ENCODE peak calls at places on chromosomes 5 and 9, in six cellular contexts. N is CD8-positive, alpha-beta T cell; Q is epithelial cell of esophagus; J is astrocyte of the spinal cord; L is mammary epithelial cell; W is cardiac fibroblast. R is an unnamed sample.
A peak's percentile ranks its signal among the peaks of the same experiment; 100 is the strongest.

GRCh38 chr5:163894645-163895044 is 389.2 kb downstream of the MAT2B start:
- DNase-seq in N (no peak), Q (peak; percentile 87), J (peak; percentile 66), L (peak; percentile 64), W (peak; percentile 91), R (no peak)

GRCh38 chr9:136619742-136620440 is 42.8 kb upstream of the EGFL7 start:
- DNase-seq in N (no peak), Q (no peak), J (peak; percentile 27), L (no peak), W (peak; percentile 15), R (peak; percentile 19)

GRCh38 chr5:54049963-54050362 is 260.4 kb downstream of the ARL15 start:
- DNase-seq in N (no peak), Q (no peak), J (no peak), L (no peak), W (peak; percentile 52), R (no peak)

GRCh38 chr5:2887401-2888348 is 136.2 kb upstream of the IRX2 start:
- DNase-seq in N (no peak), Q (no peak), J (no peak), L (no peak), W (no peak), R (peak; percentile 32)

GRCh38 chr5:963673-964531 is 44.7 kb upstream of the NKD2 start:
- DNase-seq in N (peak; percentile 43), Q (no peak), J (no peak), L (no peak), W (peak; percentile 69), R (no peak)

GRCh38 chr9:105308448-105309412 is 64.3 kb downstream of the SLC44A1 start:
- DNase-seq in N (no peak), Q (no peak), J (no peak), L (no peak), W (no peak), R (no peak)

GRCh38 chr5:143880178-143880577 is 68.2 kb downstream of the HMHB1 start:
- DNase-seq in N (no peak), Q (no peak), J (peak; percentile 20), L (no peak), W (no peak), R (no peak)

GRCh38 chr9:77743381-77743780 is 95.3 kb upstream of the GNA14 start:
- DNase-seq in N (no peak), Q (no peak), J (peak; percentile 38), L (no peak), W (peak; percentile 31), R (no peak)

GRCh38 chr5:166166071-166166470 is 2125.4 kb upstream of the WWC1 start:
- DNase-seq in N (no peak), Q (no peak), J (no peak), L (no peak), W (no peak), R (no peak)

GRCh38 chr9:84123648-84124406 is 143.2 kb downstream of the RMI1 start:
- DNase-seq in N (no peak), Q (no peak), J (no peak), L (no peak), W (no peak), R (no peak)

GRCh38 chr9:126417684-126418083 is 91.1 kb downstream of the MVB12B start:
- DNase-seq in N (no peak), Q (no peak), J (no peak), L (no peak), W (no peak), R (no peak)

GRCh38 chr9:93619272-93619775 is 42.9 kb downstream of the PHF2 start:
- DNase-seq in N (no peak), Q (no peak), J (no peak), L (no peak), W (no peak), R (peak; percentile 26)

GRCh38 chr5:36744678-36745659 is 131.6 kb upstream of the NIPBL start:
- DNase-seq in N (peak; percentile 22), Q (peak; percentile 95), J (peak; percentile 62), L (peak; percentile 81), W (peak; percentile 54), R (peak; percentile 75)

GRCh38 chr5:167820266-167820988 is 471.0 kb upstream of the WWC1 start:
- DNase-seq in N (no peak), Q (peak; percentile 42), J (peak; percentile 41), L (peak; percentile 7), W (no peak), R (no peak)

GRCh38 chr5:27241564-27242257 is 203.3 kb upstream of the CDH9 start:
- DNase-seq in N (no peak), Q (peak; percentile 93), J (peak; percentile 97), L (peak; percentile 95), W (peak; percentile 96), R (no peak)

GRCh38 chr5:172769598-172770373 is 1.2 kb downstream of the DUSP1 start:
- DNase-seq in N (no peak), Q (no peak), J (peak; percentile 58), L (peak; percentile 12), W (peak; percentile 62), R (no peak)

GRCh38 chr5:103847060-103847459 is 284.5 kb upstream of the NUDT12 start:
- DNase-seq in N (no peak), Q (peak; percentile 61), J (peak; percentile 25), L (peak; percentile 62), W (peak; percentile 27), R (no peak)

GRCh38 chr9:114083693-114084092 is 5.6 kb upstream of the AMBP start:
- DNase-seq in N (no peak), Q (no peak), J (no peak), L (no peak), W (no peak), R (peak; percentile 33)

GRCh38 chr9:76419782-76420380 is 25.7 kb upstream of the RFK start:
- DNase-seq in N (no peak), Q (peak; percentile 53), J (no peak), L (no peak), W (peak; percentile 51), R (no peak)

GRCh38 chr5:144219869-144220268 is 49.2 kb downstream of the KCTD16 start:
- DNase-seq in N (no peak), Q (no peak), J (no peak), L (no peak), W (no peak), R (no peak)

GRCh38 chr5:140253985-140254384 is 48.9 kb downstream of the PFDN1 start:
- DNase-seq in N (no peak), Q (peak; percentile 83), J (no peak), L (peak; percentile 56), W (peak; percentile 40), R (no peak)

GRCh38 chr9:134962065-134962997 is 44.6 kb upstream of the FCN1 start:
- DNase-seq in N (no peak), Q (no peak), J (no peak), L (no peak), W (no peak), R (no peak)

GRCh38 chr9:106286249-106286648 is 576.7 kb upstream of the ZNF462 start:
- DNase-seq in N (no peak), Q (peak; percentile 47), J (peak; percentile 55), L (peak; percentile 27), W (no peak), R (no peak)

GRCh38 chr9:114284316-114285060 is 38.4 kb upstream of the ORM1 start:
- DNase-seq in N (no peak), Q (peak; percentile 19), J (no peak), L (no peak), W (no peak), R (no peak)

GRCh38 chr9:3441197-3441816 is 84.5 kb downstream of the RFX3 start:
- DNase-seq in N (peak; percentile 38), Q (peak; percentile 81), J (peak; percentile 75), L (peak; percentile 45), W (peak; percentile 86), R (no peak)

GRCh38 chr9:19154135-19154612 is 26.9 kb upstream of the PLIN2 start:
- DNase-seq in N (no peak), Q (peak; percentile 27), J (peak; percentile 71), L (peak; percentile 52), W (peak; percentile 92), R (no peak)
- TF ChIP-seq CTCF in N (no peak), Q (no peak), J (no peak), L (no peak), W (no peak), R (no peak)

DNA sequence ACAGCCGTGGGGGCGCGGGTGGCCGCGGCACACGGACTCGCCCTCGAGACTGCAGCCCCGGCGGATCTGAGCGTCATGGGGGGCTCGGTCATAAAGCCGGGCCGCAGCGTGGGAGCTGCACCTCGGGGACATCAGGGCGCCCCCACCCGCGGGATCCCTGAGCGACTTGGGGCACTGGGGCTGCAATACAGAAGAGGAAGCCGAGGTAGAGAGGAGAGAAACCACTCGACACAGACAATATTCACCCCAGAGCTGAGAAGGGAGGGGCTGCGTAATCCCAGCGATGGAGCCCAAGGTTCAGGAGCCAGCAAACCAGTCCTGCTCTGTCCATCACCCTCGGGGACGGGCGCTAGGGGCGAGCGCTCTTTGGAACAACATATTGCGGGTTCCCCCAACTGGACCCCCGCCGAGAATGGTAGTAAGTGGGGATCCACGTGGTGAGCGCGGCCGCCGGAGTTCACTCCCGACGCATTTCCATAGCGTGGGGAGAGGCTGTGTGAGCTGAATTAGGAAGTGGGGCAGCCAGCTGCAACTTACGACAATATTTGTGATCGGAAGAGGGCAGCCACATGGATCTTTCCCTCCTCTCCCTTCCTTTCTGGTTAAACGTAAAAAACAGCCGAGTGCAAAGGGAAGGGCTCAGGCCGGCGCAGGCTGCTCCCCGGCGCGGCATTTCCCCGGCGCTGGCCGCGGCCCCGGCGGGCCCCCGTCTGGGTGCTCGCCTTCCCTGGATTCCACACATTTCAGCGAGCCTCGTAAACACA is 9.9 kb downstream of the PTCH1 start:
- DNase-seq in N (peak; percentile 51), Q (peak; percentile 75), J (peak; percentile 73), L (peak; percentile 67), W (peak; percentile 79), R (no peak)
- TF ChIP-seq CTCF in N (no peak), Q (peak; percentile 5), J (no peak), L (no peak), W (no peak), R (no peak)

GRCh38 chr5:146425023-146425422 is 22.1 kb upstream of the TCERG1 start:
- DNase-seq in N (no peak), Q (no peak), J (no peak), L (no peak), W (no peak), R (no peak)

GRCh38 chr5:146428658-146429057 is 18.5 kb upstream of the TCERG1 start:
- DNase-seq in N (no peak), Q (peak; percentile 16), J (no peak), L (peak; percentile 72), W (no peak), R (no peak)

GRCh38 chr5:146427619-146427997 is 19.5 kb upstream of the TCERG1 start:
- DNase-seq in N (no peak), Q (no peak), J (no peak), L (no peak), W (no peak), R (no peak)

GRCh38 chr5:146426305-146426704 is 20.8 kb upstream of the TCERG1 start:
- DNase-seq in N (no peak), Q (no peak), J (no peak), L (no peak), W (no peak), R (no peak)

GRCh38 chr5:146426853-146427618 is 20.1 kb upstream of the TCERG1 start:
- DNase-seq in N (no peak), Q (peak; percentile 50), J (peak; percentile 50), L (peak; percentile 43), W (peak; percentile 60), R (no peak)
- TF ChIP-seq CTCF in N (peak; percentile 85), Q (peak; percentile 57), J (peak; percentile 57), L (peak; percentile 67), W (peak; percentile 45), R (peak; percentile 61)

GRCh38 chr5:38847549-38848341 is 1.9 kb downstream of the OSMR start:
- DNase-seq in N (no peak), Q (no peak), J (peak; percentile 20), L (no peak), W (no peak), R (no peak)
- TF ChIP-seq CTCF in N (no peak), Q (no peak), J (no peak), L (peak; percentile 9), W (peak; percentile 25), R (no peak)

GRCh38 chr5:77973253-77973609 is 197.1 kb upstream of the TBCA start:
- DNase-seq in N (no peak), Q (peak; percentile 13), J (no peak), L (no peak), W (no peak), R (no peak)
- TF ChIP-seq CTCF in N (no peak), Q (peak; percentile 31), J (peak; percentile 18), L (peak; percentile 4), W (no peak), R (no peak)

R was measured in mesothelial cell of epicardium.